ENCODE peak calls at places on chromosomes 6 and 20, in nine cellular contexts. L, G, B, J, A, S, I, U and Y are unnamed samples.

GRCh38 chr20:63425846-63426485 is 46.5 kb downstream of the KCNQ2 start:
- DNase-seq in L (no peak), G (no peak), B (no peak), J (no peak), A (no peak), S (no peak), I (no peak), U (no peak), Y (no peak)

GRCh38 chr6:130306377-130306776 is 59.4 kb upstream of the TMEM200A start:
- DNase-seq in L (no peak), G (no peak), B (no peak), J (no peak), A (no peak), S (no peak), I (no peak), U (no peak), Y (no peak)

GRCh38 chr20:40275738-40276137 is 413.3 kb downstream of the MAFB start:
- DNase-seq in L (no peak), G (no peak), B (no peak), J (no peak), A (no peak), S (no peak), I (no peak), U (no peak), Y (no peak)

GRCh38 chr20:32554965-32555289 is 30.2 kb downstream of the NOL4L start:
- DNase-seq in L (no peak), G (no peak), B (no peak), J (no peak), A (no peak), S (no peak), I (no peak), U (no peak), Y (no peak)

GRCh38 chr6:13454286-13455221 is 32.8 kb downstream of the GFOD1 start:
- DNase-seq in L (no peak), G (no peak), B (no peak), J (peak), A (no peak), S (peak), I (no peak), U (peak), Y (peak)

GRCh38 chr6:16322666-16323312 is 84.4 kb downstream of the GMPR start:
- DNase-seq in L (peak), G (peak), B (peak), J (peak), A (peak), S (peak), I (no peak), U (no peak), Y (peak)

GRCh38 chr6:41735427-41736206 is at the start of gene TFEB:
- DNase-seq in L (peak), G (peak), B (peak), J (peak), A (peak), S (peak), I (peak), U (peak), Y (peak)

GRCh38 chr20:10671221-10671849 is 2.5 kb downstream of the JAG1 start:
- DNase-seq in L (no peak), G (peak), B (peak), J (no peak), A (no peak), S (no peak), I (no peak), U (peak), Y (no peak)

GRCh38 chr20:45115829-45116228 is 855 bp upstream of the WFDC5 start:
- DNase-seq in L (no peak), G (no peak), B (no peak), J (no peak), A (no peak), S (no peak), I (no peak), U (no peak), Y (no peak)

GRCh38 chr6:129890164-129890563 is 29.0 kb upstream of the TMEM244 start:
- DNase-seq in L (no peak), G (peak), B (peak), J (no peak), A (no peak), S (no peak), I (no peak), U (no peak), Y (no peak)

GRCh38 chr6:57261896-57262295 is 39.8 kb upstream of the RAB23 start:
- DNase-seq in L (no peak), G (no peak), B (no peak), J (no peak), A (no peak), S (no peak), I (no peak), U (no peak), Y (no peak)

GRCh38 chr6:122770835-122771601 is 8.5 kb upstream of the FABP7 start:
- DNase-seq in L (no peak), G (no peak), B (peak), J (no peak), A (no peak), S (no peak), I (no peak), U (no peak), Y (no peak)

GRCh38 chr20:9344080-9344920 is 170.1 kb upstream of the LAMP5 start:
- DNase-seq in L (no peak), G (no peak), B (no peak), J (no peak), A (no peak), S (no peak), I (no peak), U (no peak), Y (no peak)